ENCODE peak calls at places on chromosomes 13 and 19, in seven cellular contexts. L is ACHN; K is GM13976; P is activated T-helper 2 cell treated with anti-CD3 and anti-CD28 coated beads, Interferon-gamma antibody, Interleukin-2, Interleukin-4, amounts not matched to agents 10 μg/mL and 5 μg/mL and 100 μg/mL, durations not matched to agents 14 hours and 24 hours and 36 hours; T is T-helper 17 cell; M is uterus; O is posterior vena cava. V is an unnamed sample.

GRCh38 chr13:111911754-111912452 is 155.0 kb upstream of the SOX1 start:
- DNase-seq in O (peak), M (no peak), K (no peak), T (no peak), L (no peak), P (no peak), V (no peak)

GRCh38 chr13:99459101-99459500 is 42.2 kb upstream of the TM9SF2 start:
- DNase-seq in T (no peak), L (no peak), M (no peak), K (no peak), O (no peak), P (no peak), V (no peak)

GRCh38 chr13:82636119-82636518 is 1246.2 kb downstream of the SLITRK1 start:
- DNase-seq in P (no peak), L (no peak), M (no peak), T (no peak), O (no peak), K (no peak), V (no peak)

GRCh38 chr13:51912091-51912490 is 50.3 kb downstream of the CCDC70 start:
- DNase-seq in K (no peak), T (no peak), M (no peak), P (no peak), O (peak), L (peak), V (peak)

GRCh38 chr19:50204811-50205675 is 1.6 kb downstream of the MYH14 start:
- DNase-seq in T (no peak), L (no peak), M (no peak), P (no peak), K (no peak), O (no peak), V (no peak)

GRCh38 chr13:23378009-23378632 is 55.4 kb downstream of the SACS start:
- DNase-seq in T (no peak), P (peak), O (no peak), M (peak), K (peak), L (peak), V (no peak)

GRCh38 chr13:89748716-89749115 is 1598.8 kb upstream of the MIR17HG start:
- DNase-seq in L (no peak), O (no peak), P (no peak), M (no peak), K (no peak), T (no peak), V (no peak)

GRCh38 chr19:53927745-53928144 is 18.7 kb downstream of the CACNG7 start:
- DNase-seq in T (peak), O (no peak), P (no peak), M (no peak), L (peak), K (no peak), V (no peak)

GRCh38 chr13:84983321-84983720 is 815.9 kb downstream of the SLITRK6 start:
- DNase-seq in L (no peak), T (no peak), K (no peak), P (no peak), O (no peak), M (no peak), V (no peak)

GRCh38 chr13:29566864-29567263 is 28.6 kb downstream of the SLC7A1 start:
- DNase-seq in L (no peak), K (no peak), O (no peak), M (no peak), T (no peak), P (no peak), V (no peak)

GRCh38 chr13:80802946-80803345 is 462.0 kb upstream of the SPRY2 start:
- DNase-seq in M (no peak), L (no peak), K (no peak), O (peak), T (no peak), P (no peak), V (no peak)

GRCh38 chr19:38952395-38953165 is 21.8 kb downstream of the MRPS12 start:
- DNase-seq in T (no peak), P (peak), O (peak), K (peak), M (no peak), L (peak), V (no peak)

GRCh38 chr13:29563941-29564340 is 31.5 kb downstream of the SLC7A1 start:
- DNase-seq in O (no peak), P (no peak), L (no peak), T (no peak), K (no peak), M (no peak), V (no peak)

GRCh38 chr13:20118268-20119140 is 42.3 kb downstream of the GJA3 start:
- DNase-seq in M (peak), O (peak), L (peak), P (no peak), T (no peak), K (peak), V (peak)

GRCh38 chr13:102020611-102021216 is 381.1 kb downstream of the FGF14 start:
- DNase-seq in L (no peak), K (no peak), T (no peak), O (no peak), M (no peak), P (no peak), V (no peak)

GRCh38 chr13:93535256-93535655 is 308.6 kb downstream of the GPC6 start:
- DNase-seq in T (no peak), P (no peak), M (no peak), L (peak), K (no peak), O (no peak), V (no peak)

GRCh38 chr13:45781553-45782326 is 69.8 kb downstream of the SIAH3 start:
- DNase-seq in L (peak), K (no peak), P (no peak), O (no peak), M (peak), T (no peak), V (peak)

GRCh38 chr13:50485979-50486935 is 357.2 kb downstream of the DLEU7 start:
- DNase-seq in T (no peak), K (no peak), M (no peak), O (no peak), P (no peak), L (no peak), V (no peak)

GRCh38 chr19:11737964-11738745 is 591 bp downstream of the ZNF823 start:
- DNase-seq in L (peak), T (peak), K (peak), P (peak), M (peak), O (peak), V (no peak)

GRCh38 chr19:55622242-55622969 is 2.0 kb downstream of the ZNF784 start:
- DNase-seq in P (no peak), M (no peak), O (no peak), T (no peak), L (no peak), K (no peak), V (no peak)

GRCh38 chr13:50635504-50635903 is 208.0 kb downstream of the DLEU7 start:
- DNase-seq in P (no peak), K (peak), M (peak), O (no peak), L (no peak), T (no peak), V (peak)

GRCh38 chr13:33794576-33794975 is 23.4 kb upstream of the RFC3 start:
- DNase-seq in K (no peak), M (no peak), O (no peak), L (no peak), P (no peak), T (no peak), V (no peak)

GRCh38 chr19:28881616-28882015 is 331.3 kb downstream of the UQCRFS1 start:
- DNase-seq in K (no peak), L (no peak), M (no peak), O (no peak), P (no peak), T (no peak), V (no peak)

GRCh38 chr13:99642006-99642405 is 140.7 kb downstream of the TM9SF2 start:
- DNase-seq in O (no peak), P (no peak), L (no peak), T (no peak), M (no peak), K (no peak), V (no peak)

GRCh38 chr19:31451686-31452325 is 102.6 kb upstream of the TSHZ3 start:
- DNase-seq in M (no peak), L (no peak), K (no peak), T (no peak), P (no peak), O (no peak), V (no peak)

GRCh38 chr19:7497292-7497691 is 8.5 kb upstream of the PEX11G start:
- DNase-seq in T (no peak), K (no peak), L (no peak), M (no peak), O (no peak), P (no peak), V (no peak)

GRCh38 chr19:49799798-49800376 is 13.2 kb downstream of the FUZ start:
- DNase-seq in T (no peak), L (no peak), P (no peak), K (no peak), M (no peak), O (no peak), V (no peak)

GRCh38 chr19:3014135-3014534 is 14.9 kb downstream of the TLE2 start:
- DNase-seq in P (no peak), K (no peak), O (no peak), T (no peak), L (no peak), M (no peak), V (no peak)

GRCh38 chr13:41463823-41464602 is 6.7 kb downstream of the RGCC start:
- DNase-seq in P (peak), L (no peak), K (peak), O (no peak), M (no peak), T (peak), V (no peak)

GRCh38 chr13:95231393-95231792 is 69.9 kb downstream of the ABCC4 start:
- DNase-seq in P (no peak), M (no peak), L (no peak), K (no peak), O (no peak), T (no peak), V (no peak)

GRCh38 chr13:33322965-33323668 is 37.6 kb upstream of the STARD13 start:
- DNase-seq in P (no peak), M (no peak), L (no peak), K (no peak), T (no peak), O (no peak), V (no peak)

GRCh38 chr19:40445945-40446784 is 2.0 kb upstream of the SERTAD3 start:
- DNase-seq in K (no peak), P (no peak), M (no peak), L (no peak), O (no peak), T (no peak), V (no peak)

GRCh38 chr19:3359850-3360493 is 6.4 kb upstream of the NFIC start:
- DNase-seq in L (peak), K (peak), P (no peak), T (no peak), O (no peak), M (no peak), V (no peak)

GRCh38 chr19:54738715-54739114 is 402 bp downstream of the KIR2DL3 start:
- DNase-seq in T (no peak), O (no peak), P (no peak), L (no peak), M (no peak), K (no peak), V (no peak)